ENCODE peak calls at places on chromosomes 12 and 14, in nine cellular contexts. E is G401; Y is activated CD4-positive, alpha-beta T cell treated with anti-CD3 and anti-CD28 coated beads, Interleukin-2, amount 50 U/mL, for 1 hour; F is NCI-H2029; D is amniotic stem cell; A is mucosa of gallbladder; G is OCI-LY7; O is M059J; V is nucleus accumbens. Z is an unnamed sample.

GRCh38 chr12:11688379-11688778 is 38.9 kb downstream of the ETV6 start:
- DNase-seq in V (no peak), A (no peak), G (no peak), Y (no peak), E (no peak), F (no peak), O (no peak), D (no peak), Z (no peak)

GRCh38 chr14:102903889-102904512 is 18.5 kb upstream of the AMN start:
- DNase-seq in G (no peak), V (no peak), E (no peak), O (no peak), F (no peak), D (no peak), A (no peak), Y (no peak), Z (no peak)

GRCh38 chr14:31206536-31207286 is 882 bp downstream of the HECTD1 start:
- DNase-seq in A (peak; percentile 19), Y (peak; percentile 39), E (peak; percentile 33), D (no peak), G (peak; percentile 69), V (peak; percentile 39), F (peak; percentile 78), O (peak; percentile 44), Z (peak; percentile 61)

GRCh38 chr12:91211869-91212268 is 29.3 kb upstream of the DCN start:
- DNase-seq in F (no peak), A (no peak), V (no peak), G (no peak), O (no peak), E (no peak), D (no peak), Y (no peak), Z (no peak)

GRCh38 chr12:53937099-53937498 is 1.5 kb upstream of the HOXC13 start:
- DNase-seq in E (no peak), D (no peak), Y (no peak), A (no peak), V (no peak), F (no peak), G (no peak), O (no peak), Z (no peak)

GRCh38 chr12:45933504-45933903 is 56.9 kb downstream of the SCAF11 start:
- DNase-seq in V (no peak), D (no peak), E (peak; percentile 13), O (no peak), G (no peak), F (no peak), A (no peak), Y (no peak), Z (no peak)

GRCh38 chr12:58288191-58288590 is 346.8 kb downstream of the ATP23 start:
- DNase-seq in D (no peak), Y (no peak), G (no peak), O (no peak), E (no peak), F (no peak), A (no peak), V (no peak), Z (no peak)

GRCh38 chr14:103819503-103820307 is 27.7 kb downstream of the PPP1R13B start:
- DNase-seq in Y (no peak), A (no peak), E (peak; percentile 59), O (no peak), D (no peak), V (no peak), F (peak; percentile 14), G (no peak), Z (peak; percentile 38)

GRCh38 chr12:92582888-92583287 is 119.9 kb upstream of the PLEKHG7 start:
- DNase-seq in E (no peak), D (no peak), V (no peak), O (no peak), A (no peak), Y (no peak), G (no peak), F (no peak), Z (no peak)

GRCh38 chr12:2490746-2491145 is 304.0 kb upstream of the FKBP4 start:
- DNase-seq in Y (no peak), F (peak; percentile 9), V (no peak), G (no peak), A (peak; percentile 36), O (no peak), E (no peak), D (no peak), Z (no peak)

GRCh38 chr14:51382506-51382905 is 142.5 kb downstream of the TMX1 start:
- DNase-seq in D (no peak), O (peak; percentile 22), Y (no peak), V (no peak), E (no peak), F (no peak), G (no peak), A (no peak), Z (no peak)

GRCh38 chr14:81953419-81953818 is 419.8 kb upstream of the SEL1L start:
- DNase-seq in O (no peak), Y (no peak), D (no peak), E (no peak), A (no peak), G (no peak), V (no peak), F (no peak), Z (no peak)

GRCh38 chr12:51954465-51955361 is 3.2 kb downstream of the ACVR1B start:
- DNase-seq in Y (no peak), F (peak; percentile 59), O (no peak), E (peak; percentile 62), V (no peak), D (no peak), G (no peak), A (no peak), Z (no peak)

GRCh38 chr14:24481622-24482324 is 26.3 kb downstream of the CMA1 start:
- DNase-seq in G (peak; percentile 32), Y (peak; percentile 45), O (peak; percentile 17), F (no peak), E (peak; percentile 2), A (peak; percentile 62), D (no peak), V (no peak), Z (peak; percentile 81)

Z was measured in GM20000.